ENCODE peak calls at places on chromosomes 1 and 21, in eight cellular contexts. H is breast epithelium, O is sigmoid colon, J is GM12892, M is transverse colon, I is GM23338, K is esophagus muscularis mucosa, C is K562. V is an unnamed sample.

GRCh38 chr1:23187637-23188036 is 19.0 kb upstream of the LUZP1 start:
- DNase-seq in H (no peak), O (no peak), J (no peak), M (peak; percentile 55), I (no peak), K (no peak), C (no peak), V (no peak)

GRCh38 chr1:44707112-44707881 is 23.7 kb downstream of the RNU5D-1 start:
- DNase-seq in H (no peak), O (no peak), J (no peak), M (no peak), I (no peak), K (no peak), C (no peak), V (no peak)

GRCh38 chr21:44458971-44459711 is 3.8 kb downstream of the LRRC3 start:
- DNase-seq in H (no peak), O (peak; percentile 60), J (no peak), M (no peak), I (no peak), K (no peak), C (no peak), V (no peak)

GRCh38 chr1:24702511-24703293 is 42.5 kb upstream of the CLIC4 start:
- DNase-seq in H (no peak), O (no peak), J (no peak), M (no peak), I (peak; percentile 34), K (no peak), C (no peak), V (no peak)

GRCh38 chr1:6612641-6613360 is 730 bp upstream of the PHF13 start:
- DNase-seq in H (peak; percentile 65), O (peak; percentile 84), J (peak; percentile 74), M (peak; percentile 69), I (peak; percentile 71), K (no peak), C (no peak), V (no peak)

GRCh38 chr1:167292216-167292615 is 71.5 kb downstream of the POU2F1 start:
- DNase-seq in H (no peak), O (no peak), J (no peak), M (no peak), I (no peak), K (no peak), C (no peak), V (no peak)

GRCh38 chr1:76262591-76262990 is 188.0 kb downstream of the ST6GALNAC3 start:
- DNase-seq in H (no peak), O (no peak), J (no peak), M (no peak), I (no peak), K (no peak), C (no peak), V (no peak)

GRCh38 chr1:11753555-11754208 is 8.3 kb upstream of the C1orf167 start:
- DNase-seq in H (no peak), O (no peak), J (no peak), M (no peak), I (peak; percentile 49), K (no peak), C (no peak), V (no peak)

GRCh38 chr1:6373961-6374720 is 19.4 kb downstream of the ACOT7 start:
- DNase-seq in H (no peak), O (no peak), J (no peak), M (no peak), I (no peak), K (no peak), C (no peak), V (peak; percentile 42)

GRCh38 chr1:151867321-151867720 is 13.8 kb upstream of the THEM5 start:
- DNase-seq in H (no peak), O (no peak), J (no peak), M (no peak), I (no peak), K (no peak), C (no peak), V (no peak)

GRCh38 chr1:150568567-150568966 is 10.8 kb downstream of the MCL1 start:
- DNase-seq in H (no peak), O (peak; percentile 80), J (no peak), M (no peak), I (no peak), K (no peak), C (no peak), V (no peak)

GRCh38 chr1:150564051-150564991 is 15.1 kb downstream of the MCL1 start:
- DNase-seq in H (peak; percentile 17), O (peak; percentile 68), J (no peak), M (peak; percentile 53), I (no peak), K (no peak), C (no peak), V (no peak)

GRCh38 chr1:150567717-150568561 is 11.5 kb downstream of the MCL1 start:
- DNase-seq in H (peak; percentile 99), O (peak; percentile 97), J (no peak), M (peak; percentile 84), I (peak; percentile 99), K (no peak), C (peak; percentile 55), V (peak; percentile 97)

GRCh38 chr1:150567341-150567716 is 12.1 kb downstream of the MCL1 start:
- DNase-seq in H (peak; percentile 25), O (no peak), J (no peak), M (peak; percentile 40), I (no peak), K (no peak), C (no peak), V (no peak)

DNA sequence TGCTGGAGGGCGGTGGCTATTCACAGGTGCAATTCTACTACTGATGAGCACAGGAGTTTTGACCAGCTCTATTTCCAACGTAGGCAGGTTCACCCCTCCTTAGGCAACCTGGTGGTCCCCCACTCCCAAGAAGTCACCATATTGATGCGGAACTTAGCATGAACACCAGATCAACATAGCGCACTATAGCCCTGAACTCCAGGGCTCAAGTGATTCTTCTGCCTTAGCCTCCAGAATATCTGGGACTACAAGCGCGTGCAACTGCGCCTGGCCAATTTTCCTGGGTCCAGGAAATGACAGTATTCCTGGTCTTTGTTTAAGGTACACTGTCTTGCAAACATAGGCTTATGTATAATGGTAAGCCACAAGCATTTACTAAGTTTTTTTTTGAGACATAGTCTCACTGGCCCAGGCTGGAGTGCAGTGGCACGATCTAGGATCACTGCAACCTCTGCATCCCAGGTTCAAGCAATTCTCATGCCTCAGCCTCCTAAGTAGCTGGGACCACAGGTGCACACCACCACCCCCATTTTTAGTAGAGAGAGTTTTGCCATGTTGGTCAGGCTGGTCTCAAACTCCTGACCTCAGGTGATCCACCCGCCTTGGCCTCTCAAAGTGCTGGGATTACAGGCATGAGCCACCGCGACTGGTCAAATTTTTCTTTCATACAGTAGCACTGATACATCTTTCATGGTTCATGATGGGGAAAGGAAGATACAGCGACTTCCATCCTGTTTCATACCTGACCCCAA is 12.6 kb downstream of the MCL1 start:
- DNase-seq in H (no peak), O (peak; percentile 63), J (no peak), M (no peak), I (no peak), K (no peak), C (no peak), V (no peak)
- TF ChIP-seq POLR2AphosphoS5 in H (no peak), O (no peak), J (no peak), M (no peak), I (no peak), K (peak; percentile 27), C (no peak), V (no peak)

DNA sequence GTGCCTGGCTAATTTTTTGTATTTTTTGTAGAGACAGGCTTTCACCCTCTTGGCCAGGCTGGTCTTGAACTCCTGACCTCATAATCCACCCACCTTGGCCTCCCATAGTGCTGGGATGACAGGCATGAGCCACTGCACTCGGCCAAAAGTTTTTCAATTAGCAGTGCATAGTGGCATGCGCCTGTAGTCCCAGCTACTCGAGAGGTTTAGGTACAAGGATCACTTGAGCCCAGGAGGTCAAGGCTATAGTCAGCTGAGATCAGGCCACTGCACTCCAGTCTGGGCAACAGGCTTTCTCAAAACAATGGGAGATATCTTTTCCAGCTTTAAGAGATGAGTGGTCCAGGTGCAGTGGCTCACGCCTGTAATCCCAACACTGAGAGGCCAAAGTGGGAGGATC is 30.8 kb downstream of the DAP3 start:
- DNase-seq in H (no peak), O (no peak), J (no peak), M (no peak), I (no peak), K (no peak), C (no peak), V (no peak)
- TF ChIP-seq POLR2AphosphoS5 in H (no peak), O (no peak), J (no peak), M (no peak), I (no peak), K (no peak), C (no peak), V (no peak)

DNA sequence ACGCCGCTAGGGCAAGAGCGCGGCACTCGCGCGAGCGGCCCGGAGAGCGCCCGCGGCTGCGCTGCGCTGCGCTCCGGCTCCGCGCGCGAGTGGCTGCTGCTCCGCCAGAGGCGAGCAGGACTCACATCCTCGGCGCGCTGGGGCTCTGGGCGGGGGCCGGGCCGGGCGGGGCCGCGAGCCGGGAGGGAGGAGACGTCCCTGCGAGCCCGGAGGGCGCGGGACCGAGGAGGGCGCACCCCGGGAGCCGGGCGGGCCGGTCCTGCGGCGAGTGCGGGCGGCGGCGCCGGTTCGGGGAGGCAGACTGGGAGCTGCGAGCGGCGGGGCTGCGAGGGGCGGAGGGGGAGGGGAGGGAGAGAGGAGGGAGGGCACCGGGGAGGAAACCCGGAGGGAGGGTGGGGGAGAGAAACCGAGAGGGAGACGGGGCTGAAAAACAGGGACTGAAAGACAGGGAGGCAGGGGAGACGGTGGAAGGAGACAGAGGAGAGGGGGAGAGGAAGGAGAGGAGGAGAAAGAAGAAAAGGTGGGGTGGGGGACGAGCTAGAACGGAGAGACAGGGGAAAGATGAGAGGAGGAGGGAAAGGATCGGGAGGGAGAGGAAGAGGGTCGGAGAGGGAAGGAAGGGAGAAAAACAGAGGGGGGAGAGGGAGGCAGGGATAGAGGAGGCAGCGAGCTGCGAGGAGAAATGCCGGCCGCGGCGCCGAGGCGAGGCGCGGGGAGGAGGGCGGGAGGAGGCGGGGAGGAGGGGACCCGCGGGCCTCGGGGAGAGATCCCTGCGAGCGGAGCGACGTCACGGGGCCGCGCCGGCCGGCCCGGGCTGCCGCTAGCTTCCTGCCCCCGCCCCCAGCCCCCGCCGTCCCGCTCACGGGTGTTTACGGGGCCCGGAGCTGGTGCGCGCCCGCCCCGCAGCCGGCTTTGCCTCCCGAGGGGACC is at the start of gene CAMK2N1:
- DNase-seq in H (peak; percentile 59), O (peak; percentile 93), J (peak; percentile 44), M (peak; percentile 86), I (peak; percentile 78), K (no peak), C (peak; percentile 91), V (peak; percentile 39)
- TF ChIP-seq POLR2AphosphoS5 in H (no peak), O (peak; percentile 75), J (no peak), M (peak; percentile 74), I (no peak), K (no peak), C (no peak), V (no peak)

GRCh38 chr1:58592521-58593134 is 15.6 kb upstream of the TACSTD2 start:
- DNase-seq in H (peak; percentile 81), O (peak; percentile 69), J (no peak), M (no peak), I (no peak), K (no peak), C (no peak), V (peak; percentile 63)
- TF ChIP-seq POLR2AphosphoS5 in H (peak; percentile 38), O (peak; percentile 50), J (no peak), M (no peak), I (no peak), K (peak; percentile 62), C (no peak), V (peak; percentile 78)

GRCh38 chr1:226111109-226111864 is 48.8 kb downstream of the H3-3A start:
- DNase-seq in H (no peak), O (no peak), J (no peak), M (no peak), I (peak; percentile 71), K (no peak), C (peak; percentile 70), V (no peak)
- TF ChIP-seq POLR2AphosphoS5 in H (no peak), O (no peak), J (no peak), M (no peak), I (peak; percentile 25), K (no peak), C (peak; percentile 98), V (no peak)

V was measured in prostate gland.